ENCODE peak calls at places on chromosomes 16 and 17, in seven cellular contexts. One of them, this sample, is unnamed.

GRCh38 chr16:66476328-66477027 is 49.4 kb downstream of the BEAN1 start:
- DNase-seq in aorta: no peak
- DNase-seq in lower lobe of right lung: no peak
- DNase-seq in RWPE2: no peak
- DNase-seq in fibroblast of the aortic adventitia: no peak
- DNase-seq in AG09309: no peak
- DNase-seq in fibroblast of mammary gland: no peak
- DNase-seq in this sample: no peak

GRCh38 chr16:30005341-30006094 is 5.3 kb downstream of the DOC2A start:
- DNase-seq in aorta: no peak
- DNase-seq in fibroblast of the aortic adventitia: peak; percentile 51
- DNase-seq in fibroblast of mammary gland: peak; percentile 48
- DNase-seq in RWPE2: no peak
- DNase-seq in lower lobe of right lung: no peak
- DNase-seq in AG09309: no peak
- DNase-seq in this sample: no peak

GRCh38 chr17:44820631-44821196 is 9.4 kb downstream of the GJC1 start:
- DNase-seq in fibroblast of the aortic adventitia: peak; percentile 81
- DNase-seq in RWPE2: no peak
- DNase-seq in AG09309: peak; percentile 62
- DNase-seq in aorta: no peak
- DNase-seq in lower lobe of right lung: no peak
- DNase-seq in fibroblast of mammary gland: peak; percentile 91
- DNase-seq in this sample: peak; percentile 51

GRCh38 chr17:279776-280175 is 72.8 kb downstream of the RPH3AL start:
- DNase-seq in AG09309: no peak
- DNase-seq in RWPE2: peak; percentile 0
- DNase-seq in fibroblast of the aortic adventitia: no peak
- DNase-seq in lower lobe of right lung: no peak
- DNase-seq in fibroblast of mammary gland: no peak
- DNase-seq in aorta: peak; percentile 4
- DNase-seq in this sample: no peak

GRCh38 chr17:67546578-67547527 is 169.8 kb downstream of the PITPNC1 start:
- DNase-seq in fibroblast of the aortic adventitia: peak; percentile 70
- DNase-seq in fibroblast of mammary gland: peak; percentile 62
- DNase-seq in RWPE2: no peak
- DNase-seq in AG09309: peak; percentile 7
- DNase-seq in lower lobe of right lung: peak; percentile 63
- DNase-seq in aorta: peak; percentile 61
- DNase-seq in this sample: no peak

GRCh38 chr17:42403150-42403549 is 14.9 kb upstream of the STAT3 start:
- DNase-seq in RWPE2: no peak
- DNase-seq in fibroblast of mammary gland: no peak
- DNase-seq in AG09309: no peak
- DNase-seq in fibroblast of the aortic adventitia: no peak
- DNase-seq in lower lobe of right lung: no peak
- DNase-seq in aorta: peak; percentile 37
- DNase-seq in this sample: no peak

GRCh38 chr17:8120520-8121443 is 2.5 kb upstream of the ALOXE3 start:
- DNase-seq in lower lobe of right lung: peak; percentile 77
- DNase-seq in fibroblast of the aortic adventitia: peak; percentile 76
- DNase-seq in RWPE2: peak; percentile 94
- DNase-seq in fibroblast of mammary gland: peak; percentile 79
- DNase-seq in aorta: peak; percentile 56
- DNase-seq in AG09309: no peak
- DNase-seq in this sample: no peak

GRCh38 chr17:27070836-27071235 is 223.1 kb upstream of the WSB1 start:
- DNase-seq in fibroblast of the aortic adventitia: no peak
- DNase-seq in aorta: no peak
- DNase-seq in fibroblast of mammary gland: no peak
- DNase-seq in lower lobe of right lung: no peak
- DNase-seq in AG09309: no peak
- DNase-seq in RWPE2: no peak
- DNase-seq in this sample: no peak

GRCh38 chr17:7943291-7943690 is 11.3 kb downstream of the CNTROB start:
- DNase-seq in fibroblast of the aortic adventitia: no peak
- DNase-seq in RWPE2: no peak
- DNase-seq in lower lobe of right lung: no peak
- DNase-seq in fibroblast of mammary gland: no peak
- DNase-seq in aorta: no peak
- DNase-seq in AG09309: no peak
- DNase-seq in this sample: no peak

GRCh38 chr17:36752096-36752888 is 150.9 kb downstream of the MRM1 start:
- DNase-seq in RWPE2: no peak
- DNase-seq in AG09309: no peak
- DNase-seq in aorta: no peak
- DNase-seq in lower lobe of right lung: peak; percentile 24
- DNase-seq in fibroblast of the aortic adventitia: no peak
- DNase-seq in fibroblast of mammary gland: no peak
- DNase-seq in this sample: no peak

GRCh38 chr16:79173910-79174309 is 426.6 kb downstream of the MAF start:
- DNase-seq in AG09309: no peak
- DNase-seq in lower lobe of right lung: no peak
- DNase-seq in fibroblast of the aortic adventitia: no peak
- DNase-seq in RWPE2: no peak
- DNase-seq in fibroblast of mammary gland: no peak
- DNase-seq in aorta: no peak
- DNase-seq in this sample: no peak

GRCh38 chr16:1645914-1646525 is 32.1 kb upstream of the JPT2 start:
- DNase-seq in lower lobe of right lung: no peak
- DNase-seq in fibroblast of mammary gland: peak; percentile 60
- DNase-seq in fibroblast of the aortic adventitia: no peak
- DNase-seq in aorta: no peak
- DNase-seq in AG09309: no peak
- DNase-seq in RWPE2: no peak
- DNase-seq in this sample: no peak

GRCh38 chr17:50101346-50102163 is 6.4 kb downstream of the PDK2 start:
- DNase-seq in fibroblast of mammary gland: no peak
- DNase-seq in AG09309: no peak
- DNase-seq in aorta: peak; percentile 47
- DNase-seq in fibroblast of the aortic adventitia: peak; percentile 34
- DNase-seq in lower lobe of right lung: peak; percentile 62
- DNase-seq in RWPE2: no peak
- DNase-seq in this sample: no peak

GRCh38 chr16:54586474-54587175 is 300.0 kb upstream of the IRX3 start:
- DNase-seq in lower lobe of right lung: no peak
- DNase-seq in fibroblast of the aortic adventitia: no peak
- DNase-seq in fibroblast of mammary gland: no peak
- DNase-seq in AG09309: no peak
- DNase-seq in RWPE2: no peak
- DNase-seq in aorta: no peak
- DNase-seq in this sample: no peak

GRCh38 chr17:226773-227580 is 45.5 kb upstream of the DOC2B start:
- DNase-seq in fibroblast of mammary gland: no peak
- DNase-seq in lower lobe of right lung: peak; percentile 30
- DNase-seq in AG09309: no peak
- DNase-seq in fibroblast of the aortic adventitia: no peak
- DNase-seq in aorta: peak; percentile 33
- DNase-seq in RWPE2: peak; percentile 27
- DNase-seq in this sample: no peak

GRCh38 chr17:31390748-31391495 is 553 bp upstream of the RAB11FIP4 start:
- DNase-seq in AG09309: no peak
- DNase-seq in fibroblast of mammary gland: no peak
- DNase-seq in aorta: no peak
- DNase-seq in fibroblast of the aortic adventitia: no peak
- DNase-seq in RWPE2: peak; percentile 57
- DNase-seq in lower lobe of right lung: no peak
- DNase-seq in this sample: no peak

GRCh38 chr16:48961546-48961945 is 320.1 kb downstream of the CBLN1 start:
- DNase-seq in AG09309: no peak
- DNase-seq in lower lobe of right lung: no peak
- DNase-seq in aorta: no peak
- DNase-seq in fibroblast of the aortic adventitia: no peak
- DNase-seq in fibroblast of mammary gland: no peak
- DNase-seq in RWPE2: no peak
- DNase-seq in this sample: no peak

GRCh38 chr16:88790312-88791150 is 5.5 kb upstream of the PIEZO1 start:
- DNase-seq in RWPE2: no peak
- DNase-seq in fibroblast of mammary gland: no peak
- DNase-seq in AG09309: no peak
- DNase-seq in lower lobe of right lung: peak; percentile 83
- DNase-seq in fibroblast of the aortic adventitia: no peak
- DNase-seq in aorta: peak; percentile 79
- DNase-seq in this sample: no peak

GRCh38 chr16:69522732-69523404 is 42.9 kb upstream of the NFAT5 start:
- DNase-seq in fibroblast of the aortic adventitia: no peak
- DNase-seq in fibroblast of mammary gland: no peak
- DNase-seq in lower lobe of right lung: no peak
- DNase-seq in aorta: no peak
- DNase-seq in AG09309: no peak
- DNase-seq in RWPE2: no peak
- DNase-seq in this sample: no peak

GRCh38 chr17:35612924-35613521 is 25.9 kb downstream of the AP2B1 start:
- DNase-seq in RWPE2: no peak
- DNase-seq in aorta: peak; percentile 53
- DNase-seq in lower lobe of right lung: no peak
- DNase-seq in fibroblast of mammary gland: peak; percentile 59
- DNase-seq in fibroblast of the aortic adventitia: peak; percentile 70
- DNase-seq in AG09309: no peak
- DNase-seq in this sample: peak; percentile 14

GRCh38 chr16:50884066-50884860 is 142.4 kb downstream of the CYLD start:
- DNase-seq in aorta: no peak
- DNase-seq in fibroblast of the aortic adventitia: no peak
- DNase-seq in lower lobe of right lung: no peak
- DNase-seq in AG09309: no peak
- DNase-seq in RWPE2: no peak
- DNase-seq in fibroblast of mammary gland: no peak
- DNase-seq in this sample: no peak

GRCh38 chr17:2398655-2399571 is 1.9 kb downstream of the MNT start:
- DNase-seq in fibroblast of mammary gland: peak; percentile 79
- DNase-seq in aorta: peak; percentile 74
- DNase-seq in AG09309: peak; percentile 29
- DNase-seq in RWPE2: no peak
- DNase-seq in lower lobe of right lung: peak; percentile 84
- DNase-seq in fibroblast of the aortic adventitia: peak; percentile 75
- DNase-seq in this sample: peak; percentile 51

GRCh38 chr16:83344014-83344413 is 463.8 kb upstream of the HSBP1 start:
- DNase-seq in lower lobe of right lung: no peak
- DNase-seq in aorta: no peak
- DNase-seq in AG09309: peak; percentile 79
- DNase-seq in fibroblast of mammary gland: peak; percentile 88
- DNase-seq in RWPE2: no peak
- DNase-seq in fibroblast of the aortic adventitia: peak; percentile 84
- DNase-seq in this sample: peak; percentile 67

GRCh38 chr16:52376677-52377300 is 170.2 kb downstream of the TOX3 start:
- DNase-seq in lower lobe of right lung: no peak
- DNase-seq in aorta: no peak
- DNase-seq in RWPE2: no peak
- DNase-seq in fibroblast of the aortic adventitia: no peak
- DNase-seq in AG09309: no peak
- DNase-seq in fibroblast of mammary gland: no peak
- DNase-seq in this sample: no peak
- H3K4me3 ChIP-seq in lower lobe of right lung: no peak overlapping the region
- H3K4me3 ChIP-seq in aorta: no peak overlapping the region
- H3K4me3 ChIP-seq in RWPE2: no peak overlapping the region
- H3K4me3 ChIP-seq in fibroblast of the aortic adventitia: no peak overlapping the region
- H3K4me3 ChIP-seq in AG09309: no peak overlapping the region
- H3K4me3 ChIP-seq in fibroblast of mammary gland: no peak overlapping the region
- H3K4me3 ChIP-seq in this sample: no peak overlapping the region

DNA sequence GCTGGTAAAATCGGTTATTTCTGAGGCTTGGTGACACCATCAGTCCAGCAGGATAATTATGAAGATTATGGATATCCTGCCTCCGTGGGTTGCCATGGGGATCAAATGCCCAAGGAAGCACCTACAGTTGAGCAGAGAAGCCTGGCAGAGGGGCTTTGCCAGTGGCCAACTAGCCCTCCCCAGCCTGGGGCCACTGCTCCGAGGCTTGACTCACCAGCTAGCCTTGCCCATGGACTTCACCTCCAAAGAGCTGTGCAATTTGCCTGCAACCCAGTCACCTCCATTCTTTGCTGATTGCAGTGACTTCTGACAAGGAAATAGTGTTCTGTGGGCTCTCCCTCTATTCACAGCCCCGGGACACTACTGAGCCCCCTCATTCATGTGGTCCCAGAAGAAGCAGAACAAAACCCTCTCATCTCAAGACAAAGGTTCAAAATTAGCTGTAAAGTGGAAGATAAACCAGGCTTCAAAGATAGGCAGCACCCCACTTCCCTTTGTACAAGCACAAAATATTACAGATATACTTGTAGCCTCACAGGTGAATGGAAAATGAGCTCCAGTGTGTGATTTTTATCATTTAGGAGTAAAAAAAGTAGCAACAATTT is 1.6 kb downstream of the PECAM1 start:
- DNase-seq in AG09309: no peak
- DNase-seq in lower lobe of right lung: no peak
- DNase-seq in RWPE2: no peak
- DNase-seq in fibroblast of the aortic adventitia: no peak
- DNase-seq in aorta: no peak
- DNase-seq in fibroblast of mammary gland: no peak
- DNase-seq in this sample: no peak
- H3K4me3 ChIP-seq in AG09309: no peak overlapping the region
- H3K4me3 ChIP-seq in lower lobe of right lung: peak overlapping the region; percentile 57
- H3K4me3 ChIP-seq in RWPE2: no peak overlapping the region
- H3K4me3 ChIP-seq in fibroblast of the aortic adventitia: no peak overlapping the region
- H3K4me3 ChIP-seq in aorta: no peak overlapping the region
- H3K4me3 ChIP-seq in fibroblast of mammary gland: no peak overlapping the region
- H3K4me3 ChIP-seq in this sample: no peak overlapping the region

GRCh38 chr16:62954144-62955032 is 918.1 kb upstream of the CDH8 start:
- DNase-seq in AG09309: no peak
- DNase-seq in lower lobe of right lung: no peak
- DNase-seq in fibroblast of the aortic adventitia: no peak
- DNase-seq in aorta: no peak
- DNase-seq in RWPE2: no peak
- DNase-seq in fibroblast of mammary gland: no peak
- DNase-seq in this sample: no peak
- H3K4me3 ChIP-seq in AG09309: no peak overlapping the region
- H3K4me3 ChIP-seq in lower lobe of right lung: no peak overlapping the region
- H3K4me3 ChIP-seq in fibroblast of the aortic adventitia: no peak overlapping the region
- H3K4me3 ChIP-seq in aorta: no peak overlapping the region
- H3K4me3 ChIP-seq in RWPE2: no peak overlapping the region
- H3K4me3 ChIP-seq in fibroblast of mammary gland: no peak overlapping the region
- H3K4me3 ChIP-seq in this sample: no peak overlapping the region

DNA sequence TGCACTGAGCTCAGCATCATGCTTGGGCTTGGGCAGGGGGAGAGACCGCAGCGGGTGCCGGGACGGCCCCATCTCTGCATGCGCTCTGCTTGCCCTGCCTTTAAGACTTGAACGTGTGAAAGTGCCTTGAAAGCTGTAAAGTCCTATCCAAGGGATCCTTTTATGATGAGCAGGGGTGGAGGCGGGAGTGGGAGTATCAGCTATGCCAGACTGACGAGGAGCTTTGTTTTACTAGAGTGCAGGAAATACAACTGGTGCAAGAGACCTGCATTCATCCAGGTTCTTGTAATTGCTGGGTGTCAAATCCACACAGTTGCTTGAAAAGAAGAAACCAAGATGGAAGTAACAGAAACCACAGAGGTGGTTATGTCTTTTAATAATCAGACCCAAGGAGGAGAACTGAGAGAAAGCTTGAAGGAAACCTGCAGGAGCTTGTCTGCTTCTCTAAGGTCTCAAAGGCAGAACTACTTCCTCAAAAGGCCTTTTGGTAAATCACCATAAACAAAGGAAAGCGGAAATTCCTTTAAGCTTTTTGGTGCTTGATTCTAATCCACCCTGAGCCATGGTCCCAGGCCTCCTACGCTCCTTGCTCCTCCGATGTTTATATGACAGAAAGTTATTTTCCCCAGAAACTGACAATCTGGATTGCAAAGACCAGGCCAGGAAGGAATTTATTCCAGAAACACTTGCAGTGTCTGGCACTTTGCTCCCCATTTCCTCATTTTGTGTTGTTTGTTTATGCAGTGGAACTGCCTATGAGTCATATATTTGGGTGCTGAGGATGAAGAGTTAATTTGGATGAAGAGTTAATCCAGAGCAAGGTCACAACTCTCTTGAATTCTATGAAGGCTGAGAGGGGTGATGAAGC is 51.3 kb upstream of the FBXO47 start:
- DNase-seq in fibroblast of the aortic adventitia: no peak
- DNase-seq in RWPE2: no peak
- DNase-seq in AG09309: no peak
- DNase-seq in fibroblast of mammary gland: no peak
- DNase-seq in lower lobe of right lung: no peak
- DNase-seq in aorta: no peak
- DNase-seq in this sample: no peak
- H3K4me3 ChIP-seq in fibroblast of the aortic adventitia: no peak overlapping the region
- H3K4me3 ChIP-seq in RWPE2: no peak overlapping the region
- H3K4me3 ChIP-seq in AG09309: no peak overlapping the region
- H3K4me3 ChIP-seq in fibroblast of mammary gland: no peak overlapping the region
- H3K4me3 ChIP-seq in lower lobe of right lung: no peak overlapping the region
- H3K4me3 ChIP-seq in aorta: no peak overlapping the region
- H3K4me3 ChIP-seq in this sample: no peak overlapping the region

This sample was measured in skeletal muscle cell.